ENCODE peak calls at places on chromosome 19, in seven cellular contexts. C, F, T, O, Q, Z and Y are unnamed samples.
A peak's percentile ranks its signal among the peaks of the same experiment; 100 is the strongest.

GRCh38 chr19:35822579-35822978 is 9.9 kb upstream of the PRODH2 start:
- DNase-seq in C (no peak), F (no peak), T (no peak), O (no peak), Q (no peak), Z (no peak), Y (no peak)

GRCh38 chr19:12015753-12016116 is 19.7 kb downstream of the ZNF433 start:
- DNase-seq in C (no peak), F (no peak), T (no peak), O (no peak), Q (no peak), Z (no peak), Y (no peak)

GRCh38 chr19:43735957-43736356 is 18.8 kb downstream of the SMG9 start:
- DNase-seq in C (no peak), F (no peak), T (no peak), O (no peak), Q (no peak), Z (no peak), Y (no peak)

GRCh38 chr19:45419396-45419795 is 4.3 kb downstream of the ERCC1 start:
- DNase-seq in C (no peak), F (no peak), T (no peak), O (no peak), Q (no peak), Z (no peak), Y (no peak)

GRCh38 chr19:41298327-41298964 is 11.5 kb upstream of the CCDC97 start:
- DNase-seq in C (peak; percentile 47), F (peak; percentile 48), T (peak; percentile 79), O (peak; percentile 59), Q (no peak), Z (peak; percentile 76), Y (peak; percentile 88)

GRCh38 chr19:58372311-58373133 is 8.3 kb downstream of the ZNF837 start:
- DNase-seq in C (no peak), F (no peak), T (peak; percentile 44), O (no peak), Q (no peak), Z (no peak), Y (no peak)

GRCh38 chr19:40617961-40618360 is 16.8 kb downstream of the LTBP4 start:
- DNase-seq in C (no peak), F (no peak), T (no peak), O (no peak), Q (no peak), Z (no peak), Y (no peak)

GRCh38 chr19:27674701-27675100 is 1538.2 kb downstream of the UQCRFS1 start:
- DNase-seq in C (no peak), F (no peak), T (no peak), O (no peak), Q (no peak), Z (no peak), Y (no peak)

GRCh38 chr19:55156202-55157063 is 1.1 kb downstream of the TNNI3 start:
- DNase-seq in C (no peak), F (no peak), T (peak; percentile 63), O (peak; percentile 59), Q (peak; percentile 89), Z (peak; percentile 83), Y (peak; percentile 70)
- H3K4me3 ChIP-seq in C (no peak overlapping the region), F (peak overlapping the region; percentile 10), T (peak overlapping the region; percentile 77), O (no peak overlapping the region), Q (peak overlapping the region; percentile 66), Z (no peak overlapping the region), Y (peak overlapping the region; percentile 56)

GRCh38 chr19:18432275-18433038 is 5.5 kb downstream of the ISYNA1 start:
- DNase-seq in C (no peak), F (no peak), T (no peak), O (no peak), Q (no peak), Z (no peak), Y (no peak)
- H3K4me3 ChIP-seq in C (no peak overlapping the region), F (no peak overlapping the region), T (peak overlapping the region; percentile 66), O (no peak overlapping the region), Q (no peak overlapping the region), Z (peak overlapping the region; percentile 42), Y (no peak overlapping the region)

GRCh38 chr19:3963458-3964255 is 7.2 kb downstream of the DAPK3 start:
- DNase-seq in C (no peak), F (no peak), T (no peak), O (no peak), Q (no peak), Z (peak; percentile 4), Y (no peak)

GRCh38 chr19:3964256-3965194 is 6.4 kb downstream of the DAPK3 start:
- DNase-seq in C (no peak), F (no peak), T (no peak), O (no peak), Q (no peak), Z (no peak), Y (no peak)

GRCh38 chr19:3968556-3969434 is 2.1 kb downstream of the DAPK3 start:
- DNase-seq in C (peak; percentile 86), F (peak; percentile 100), T (peak; percentile 91), O (peak; percentile 81), Q (peak; percentile 85), Z (peak; percentile 96), Y (peak; percentile 85)

GRCh38 chr19:3969435-3970312 is 1.2 kb downstream of the DAPK3 start:
- DNase-seq in C (no peak), F (peak; percentile 62), T (no peak), O (no peak), Q (no peak), Z (peak; percentile 85), Y (peak; percentile 60)

GRCh38 chr19:3966051-3967017 is 4.6 kb downstream of the DAPK3 start:
- DNase-seq in C (no peak), F (no peak), T (no peak), O (peak; percentile 83), Q (no peak), Z (peak; percentile 29), Y (no peak)
- H3K4me3 ChIP-seq in C (no peak overlapping the region), F (no peak overlapping the region), T (peak overlapping the region; percentile 34), O (no peak overlapping the region), Q (no peak overlapping the region), Z (no peak overlapping the region), Y (peak overlapping the region; percentile 28)

GRCh38 chr19:1758231-1758577 is 4.9 kb downstream of the ONECUT3 start:
- DNase-seq in C (no peak), F (no peak), T (no peak), O (no peak), Q (no peak), Z (no peak), Y (no peak)

GRCh38 chr19:1758959-1759903 is 5.9 kb downstream of the ONECUT3 start:
- DNase-seq in C (no peak), F (no peak), T (no peak), O (no peak), Q (no peak), Z (no peak), Y (no peak)

GRCh38 chr19:1756264-1756663 is 3.0 kb downstream of the ONECUT3 start:
- DNase-seq in C (no peak), F (no peak), T (no peak), O (no peak), Q (no peak), Z (no peak), Y (no peak)

GRCh38 chr19:1756705-1757445 is 3.6 kb downstream of the ONECUT3 start:
- DNase-seq in C (no peak), F (no peak), T (no peak), O (no peak), Q (no peak), Z (no peak), Y (no peak)

DNA sequence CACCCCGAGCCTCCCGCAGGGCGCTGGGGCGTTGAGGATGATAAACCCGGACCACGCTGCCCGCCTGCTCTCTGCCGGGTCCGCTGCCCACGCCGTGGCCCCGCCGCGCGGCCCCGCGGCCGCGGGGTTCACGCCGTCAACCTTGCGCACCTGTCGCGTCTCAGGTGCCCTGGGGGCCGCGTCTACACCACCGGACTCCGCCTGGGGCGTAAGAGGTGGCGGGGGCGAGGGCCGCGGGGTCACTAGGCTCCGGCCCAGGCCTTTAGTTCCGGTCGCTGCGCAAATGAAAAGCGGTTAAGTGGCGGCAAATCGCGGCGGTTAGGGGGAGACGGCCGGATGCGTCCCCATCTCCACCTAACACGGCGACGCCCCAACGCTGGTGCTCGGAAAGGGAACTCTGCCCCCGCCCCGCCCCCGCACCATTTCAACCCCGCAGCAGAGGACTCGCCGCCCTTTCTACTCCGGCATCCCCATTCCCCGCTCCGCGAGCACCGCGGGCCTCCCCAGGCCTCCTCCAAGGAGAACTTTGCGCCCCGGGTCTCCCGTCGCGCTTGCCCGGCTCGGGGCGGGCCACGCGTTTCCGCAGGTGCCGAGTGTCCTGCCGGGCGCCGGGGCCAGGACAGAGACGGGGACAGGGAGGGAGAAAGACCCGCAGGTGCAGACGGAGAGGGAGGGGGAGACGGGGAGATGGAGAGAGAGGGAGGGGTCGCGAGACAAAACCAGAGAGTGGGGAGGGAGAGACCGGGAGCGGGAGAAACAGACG is 4.3 kb downstream of the ONECUT3 start:
- DNase-seq in C (no peak), F (no peak), T (no peak), O (no peak), Q (no peak), Z (no peak), Y (no peak)
- H3K4me3 ChIP-seq in C (no peak overlapping the region), F (no peak overlapping the region), T (no peak overlapping the region), O (no peak overlapping the region), Q (no peak overlapping the region), Z (no peak overlapping the region), Y (no peak overlapping the region)

GRCh38 chr19:17949956-17950309 is 17.0 kb upstream of the KCNN1 start:
- DNase-seq in C (no peak), F (no peak), T (no peak), O (no peak), Q (no peak), Z (no peak), Y (no peak)

GRCh38 chr19:17948967-17949930 is 16.4 kb downstream of the CCDC124 start:
- DNase-seq in C (no peak), F (no peak), T (no peak), O (no peak), Q (no peak), Z (no peak), Y (no peak)

GRCh38 chr19:17946965-17947784 is 14.4 kb downstream of the CCDC124 start:
- DNase-seq in C (no peak), F (no peak), T (no peak), O (peak; percentile 37), Q (no peak), Z (no peak), Y (no peak)

GRCh38 chr19:17948474-17948966 is 15.7 kb downstream of the CCDC124 start:
- DNase-seq in C (no peak), F (no peak), T (no peak), O (peak; percentile 35), Q (no peak), Z (no peak), Y (no peak)

GRCh38 chr19:17947815-17948473 is 15.1 kb downstream of the CCDC124 start:
- DNase-seq in C (peak; percentile 63), F (peak; percentile 70), T (peak; percentile 91), O (peak; percentile 88), Q (peak; percentile 81), Z (peak; percentile 99), Y (peak; percentile 90)
- H3K4me3 ChIP-seq in C (peak overlapping the region; percentile 48), F (peak overlapping the region; percentile 61), T (peak overlapping the region; percentile 89), O (peak overlapping the region; percentile 16), Q (peak overlapping the region; percentile 62), Z (peak overlapping the region; percentile 24), Y (peak overlapping the region; percentile 70)

GRCh38 chr19:1290699-1291651 is 5.3 kb downstream of the EFNA2 start:
- DNase-seq in C (no peak), F (no peak), T (no peak), O (no peak), Q (no peak), Z (peak; percentile 83), Y (no peak)
- H3K4me3 ChIP-seq in C (no peak overlapping the region), F (no peak overlapping the region), T (no peak overlapping the region), O (no peak overlapping the region), Q (no peak overlapping the region), Z (no peak overlapping the region), Y (no peak overlapping the region)

GRCh38 chr19:34508540-34508939 is 27.0 kb downstream of the WTIP start:
- DNase-seq in C (no peak), F (no peak), T (no peak), O (no peak), Q (no peak), Z (peak; percentile 38), Y (no peak)
- H3K4me3 ChIP-seq in C (no peak overlapping the region), F (no peak overlapping the region), T (no peak overlapping the region), O (no peak overlapping the region), Q (no peak overlapping the region), Z (no peak overlapping the region), Y (no peak overlapping the region)